ENCODE peak calls at places on chromosome 13, in seven cellular contexts. S is NCI-H2081; O is fibroblast of villous mesenchyme; U is activated CD4-positive, alpha-beta T cell treated with anti-CD3 and anti-CD28 coated beads, Interleukin-2, amount 50 U/mL, for 24 hours; Z is activated gamma-delta T cell treated with Interleukin-2 at 50 U/mL for 16 hours; P is GM12892; F is GM13977. L is an unnamed sample.

GRCh38 chr13:99320693-99321481 is 13.7 kb upstream of the GPR183 start:
- DNase-seq in O (peak), Z (no peak), U (no peak), S (no peak), P (no peak), F (no peak), L (no peak)

GRCh38 chr13:105804561-105805190 is 730.8 kb downstream of the EFNB2 start:
- DNase-seq in O (peak), Z (no peak), P (no peak), S (no peak), F (no peak), U (no peak), L (no peak)

GRCh38 chr13:75843033-75843432 is 206.9 kb downstream of the LMO7 start:
- DNase-seq in O (no peak), Z (no peak), U (no peak), F (no peak), P (no peak), S (no peak), L (no peak)

GRCh38 chr13:76296751-76297150 is 589.5 kb downstream of the KCTD12 start:
- DNase-seq in U (no peak), F (no peak), O (no peak), S (no peak), P (no peak), Z (no peak), L (no peak)

GRCh38 chr13:77827350-77827749 is 91.3 kb downstream of the EDNRB start:
- DNase-seq in O (no peak), S (no peak), F (no peak), Z (no peak), U (no peak), P (no peak), L (no peak)

GRCh38 chr13:113741101-113741731 is 17.8 kb upstream of the TMEM255B start:
- DNase-seq in Z (no peak), F (no peak), P (no peak), U (no peak), O (peak), S (no peak), L (no peak)

GRCh38 chr13:60584976-60585375 is 188.0 kb downstream of the TDRD3 start:
- DNase-seq in Z (no peak), S (no peak), P (no peak), O (no peak), U (no peak), F (no peak), L (no peak)

GRCh38 chr13:91346062-91346461 is 1.4 kb upstream of the MIR17HG start:
- DNase-seq in F (no peak), U (no peak), O (no peak), P (no peak), Z (no peak), S (no peak), L (no peak)

GRCh38 chr13:111412251-111412650 is 91.8 kb downstream of the TEX29 start:
- DNase-seq in Z (no peak), U (no peak), P (no peak), F (no peak), S (no peak), O (no peak), L (no peak)

GRCh38 chr13:75870397-75870801 is 234.3 kb downstream of the LMO7 start:
- DNase-seq in O (peak), F (peak), U (no peak), Z (no peak), S (peak), P (no peak), L (peak)

GRCh38 chr13:74444161-74444571 is 310.0 kb upstream of the KLF12 start:
- DNase-seq in P (no peak), O (no peak), U (no peak), S (no peak), Z (no peak), F (no peak), L (no peak)

GRCh38 chr13:112623051-112623711 is 35.2 kb upstream of the TUBGCP3 start:
- DNase-seq in Z (no peak), P (no peak), U (no peak), O (no peak), S (no peak), F (no peak), L (no peak)

GRCh38 chr13:21040120-21040834 is 21.1 kb downstream of the LATS2 start:
- DNase-seq in Z (no peak), F (no peak), S (no peak), O (no peak), U (no peak), P (no peak), L (no peak)

GRCh38 chr13:41780736-41781708 is 179.9 kb downstream of the VWA8 start:
- DNase-seq in U (no peak), F (no peak), P (no peak), S (no peak), O (peak), Z (no peak), L (no peak)

GRCh38 chr13:85582890-85583289 is 216.3 kb downstream of the SLITRK6 start:
- DNase-seq in P (no peak), S (no peak), F (no peak), O (no peak), U (no peak), Z (no peak), L (no peak)

GRCh38 chr13:92994056-92994455 is 232.6 kb upstream of the GPC6 start:
- DNase-seq in P (no peak), Z (no peak), S (no peak), O (no peak), U (no peak), F (no peak), L (no peak)

GRCh38 chr13:94858856-94859811 is 146.8 kb upstream of the SOX21 start:
- DNase-seq in F (no peak), O (peak), Z (no peak), P (no peak), U (no peak), S (no peak), L (no peak)

GRCh38 chr13:94968040-94968756 is 255.9 kb upstream of the SOX21 start:
- DNase-seq in O (peak), U (no peak), Z (no peak), P (peak), S (no peak), F (peak), L (no peak)

GRCh38 chr13:107458269-107458668 is 757.1 kb downstream of the LIG4 start:
- DNase-seq in S (peak), U (no peak), O (no peak), P (no peak), Z (no peak), F (no peak), L (no peak)

GRCh38 chr13:51759240-51759639 is 44.7 kb downstream of the DHRS12 start:
- DNase-seq in Z (no peak), O (peak), S (no peak), U (no peak), P (no peak), F (no peak), L (no peak)

GRCh38 chr13:28475916-28476725 is 18.8 kb downstream of the FLT1 start:
- DNase-seq in P (no peak), O (peak), Z (no peak), S (no peak), F (no peak), U (no peak), L (no peak)

GRCh38 chr13:73045036-73045435 is 13.8 kb upstream of the KLF5 start:
- DNase-seq in Z (no peak), U (no peak), F (no peak), P (no peak), O (no peak), S (no peak), L (no peak)

GRCh38 chr13:109145631-109146030 is 516.2 kb downstream of the MYO16 start:
- DNase-seq in P (no peak), S (peak), Z (no peak), U (no peak), O (peak), F (peak), L (peak)

GRCh38 chr13:36919206-36919832 is 719 bp downstream of the SMAD9 start:
- DNase-seq in S (peak), Z (no peak), O (peak), P (no peak), F (peak), U (no peak), L (no peak)

GRCh38 chr13:60397693-60398437 is 845 bp downstream of the TDRD3 start:
- DNase-seq in Z (peak), S (peak), P (no peak), O (peak), F (peak), U (peak), L (peak)

GRCh38 chr13:96994030-96994848 is at the start of gene OXGR1:
- DNase-seq in P (no peak), S (no peak), U (no peak), F (peak), Z (no peak), O (no peak), L (no peak)

GRCh38 chr13:109704771-109705628 is 81.4 kb downstream of the IRS2 start:
- DNase-seq in Z (no peak), O (peak), P (no peak), F (no peak), U (no peak), S (peak), L (no peak)

GRCh38 chr13:38264363-38265134 is 85.1 kb upstream of the UFM1 start:
- DNase-seq in O (no peak), Z (no peak), F (no peak), U (no peak), S (peak), P (no peak), L (no peak)

GRCh38 chr13:79485014-79485441 is 4.1 kb downstream of the NDFIP2 start:
- DNase-seq in P (no peak), S (no peak), U (no peak), Z (no peak), F (no peak), O (peak), L (no peak)

GRCh38 chr13:43042410-43042921 is 19.1 kb downstream of the DNAJC15 start:
- DNase-seq in F (no peak), U (no peak), Z (no peak), O (no peak), P (no peak), S (no peak), L (no peak)

GRCh38 chr13:52348983-52349780 is 56.8 kb downstream of the THSD1 start:
- DNase-seq in S (no peak), F (no peak), O (peak), U (peak), P (no peak), Z (no peak), L (no peak)

GRCh38 chr13:98942997-98943396 is 34.9 kb downstream of the DOCK9 start:
- DNase-seq in O (no peak), F (no peak), S (no peak), P (no peak), U (no peak), Z (no peak), L (no peak)

GRCh38 chr13:112042496-112042895 is 24.5 kb upstream of the SOX1 start:
- DNase-seq in F (no peak), P (no peak), U (no peak), S (no peak), O (no peak), Z (no peak), L (no peak)

GRCh38 chr13:72431981-72432617 is 295.3 kb downstream of the MZT1 start:
- DNase-seq in P (no peak), S (no peak), Z (no peak), F (no peak), U (no peak), O (no peak), L (no peak)

GRCh38 chr13:45229172-45229571 is 28.3 kb upstream of the KCTD4 start:
- DNase-seq in S (no peak), U (no peak), F (no peak), O (no peak), Z (no peak), P (no peak), L (no peak)

GRCh38 chr13:45206340-45206739 is 5.5 kb upstream of the KCTD4 start:
- DNase-seq in O (peak), F (peak), U (peak), Z (no peak), S (no peak), P (no peak), L (no peak)

GRCh38 chr13:112069727-112070300 is 2.9 kb downstream of the SOX1 start:
- DNase-seq in P (no peak), O (no peak), Z (no peak), F (peak), S (peak), U (no peak), L (no peak)

L was measured in immature natural killer cell.